ENCODE peak calls at places on chromosome 15, in six cellular contexts. A is CD8-positive, alpha-beta memory T cell; Z is GM23338; H is activated naive CD4-positive, alpha-beta T cell treated with anti-CD3 and anti-CD28 coated beads, Interleukin-2, amount 10 ng/mL, durations not matched to agents 7 days and 5 days; Y is naive thymus-derived CD4-positive, alpha-beta T cell; M is activated T-helper 1 cell treated with anti-CD3 and anti-CD28 coated beads, Interleukin-12 subunit alpha, Interleukin-12 subunit beta, Interleukin-2, Interleukin-4 antibody, amounts not matched to agents 30 ng/mL and 10 ng/mL and 1 ng/mL, durations not matched to agents 14 hours and 24 hours and 36 hours. I is an unnamed sample.

GRCh38 chr15:74417230-74417629 is 16.5 kb downstream of the SEMA7A start:
- DNase-seq in A (no peak), Z (no peak), H (no peak), Y (no peak), M (no peak), I (no peak)

GRCh38 chr15:70156781-70157261 is 59.1 kb upstream of the TLE3 start:
- DNase-seq in A (no peak), Z (no peak), H (no peak), Y (no peak), M (no peak), I (no peak)

GRCh38 chr15:39468341-39468740 is 112.5 kb upstream of the THBS1 start:
- DNase-seq in A (no peak), Z (no peak), H (no peak), Y (no peak), M (no peak), I (no peak)

GRCh38 chr15:70269991-70270751 is 172.5 kb upstream of the TLE3 start:
- DNase-seq in A (no peak), Z (no peak), H (no peak), Y (no peak), M (no peak), I (no peak)

GRCh38 chr15:36358094-36358961 is 221.1 kb upstream of the CDIN1 start:
- DNase-seq in A (no peak), Z (no peak), H (no peak), Y (no peak), M (no peak), I (no peak)

GRCh38 chr15:75121547-75121946 is 80.1 kb upstream of the C15orf39 start:
- DNase-seq in A (no peak), Z (no peak), H (no peak), Y (no peak), M (no peak), I (no peak)

GRCh38 chr15:65054333-65055200 is 9.4 kb downstream of the SLC51B start:
- DNase-seq in A (peak), Z (peak), H (peak), Y (peak), M (peak), I (peak)

GRCh38 chr15:44788748-44789147 is 52.4 kb downstream of the TRIM69 start:
- DNase-seq in A (peak), Z (no peak), H (no peak), Y (no peak), M (no peak), I (no peak)

GRCh38 chr15:40054746-40055575 is 16.0 kb upstream of the SRP14 start:
- DNase-seq in A (peak), Z (no peak), H (peak), Y (no peak), M (peak), I (peak)

GRCh38 chr15:49093252-49094105 is 47.2 kb upstream of the SECISBP2L start:
- DNase-seq in A (no peak), Z (no peak), H (no peak), Y (no peak), M (no peak), I (no peak)

GRCh38 chr15:68431037-68431791 is 749 bp downstream of the ITGA11 start:
- DNase-seq in A (no peak), Z (peak), H (no peak), Y (no peak), M (no peak), I (no peak)

GRCh38 chr15:66019826-66020398 is 150.6 kb downstream of the RAB11A start:
- DNase-seq in A (no peak), Z (no peak), H (no peak), Y (no peak), M (no peak), I (no peak)

GRCh38 chr15:65032823-65033537 is 3.5 kb upstream of the MTFMT start:
- DNase-seq in A (peak), Z (peak), H (peak), Y (no peak), M (no peak), I (peak)

GRCh38 chr15:42832577-42832976 is 88.0 kb downstream of the TTBK2 start:
- DNase-seq in A (no peak), Z (no peak), H (no peak), Y (no peak), M (no peak), I (no peak)

GRCh38 chr15:80234883-80235282 is 17.1 kb downstream of the CTXND1 start:
- DNase-seq in A (peak), Z (peak), H (peak), Y (no peak), M (peak), I (peak)

I was measured in naive B cell.